ENCODE peak calls at places on chromosomes 13 and 19, in eight cellular contexts. One of them, this sample, is unnamed.

GRCh38 chr19:2993579-2993978 is 16.2 kb downstream of the TLE6 start:
- DNase-seq in CD8-positive, alpha-beta memory T cell: no peak
- DNase-seq in cardiac muscle cell: no peak
- DNase-seq in testis: no peak
- DNase-seq in ovary: no peak
- DNase-seq in heart left ventricle: no peak
- DNase-seq in heart right ventricle: no peak
- DNase-seq in small intestine: no peak
- DNase-seq in this sample: no peak

GRCh38 chr13:54226866-54227265 is 1198.3 kb downstream of the OLFM4 start:
- DNase-seq in CD8-positive, alpha-beta memory T cell: no peak
- DNase-seq in cardiac muscle cell: no peak
- DNase-seq in testis: no peak
- DNase-seq in ovary: no peak
- DNase-seq in heart left ventricle: no peak
- DNase-seq in heart right ventricle: no peak
- DNase-seq in small intestine: no peak
- DNase-seq in this sample: no peak

GRCh38 chr19:49746206-49746958 is 16.7 kb downstream of the TSKS start:
- DNase-seq in CD8-positive, alpha-beta memory T cell: peak; percentile 30
- DNase-seq in cardiac muscle cell: no peak
- DNase-seq in testis: peak; percentile 86
- DNase-seq in ovary: peak; percentile 73
- DNase-seq in heart left ventricle: peak; percentile 58
- DNase-seq in heart right ventricle: no peak
- DNase-seq in small intestine: peak; percentile 8
- DNase-seq in this sample: no peak

GRCh38 chr19:18202759-18203407 is 959 bp downstream of the RAB3A start:
- DNase-seq in CD8-positive, alpha-beta memory T cell: no peak
- DNase-seq in cardiac muscle cell: peak; percentile 42
- DNase-seq in testis: peak; percentile 57
- DNase-seq in ovary: peak; percentile 76
- DNase-seq in heart left ventricle: peak; percentile 53
- DNase-seq in heart right ventricle: peak; percentile 24
- DNase-seq in small intestine: peak; percentile 25
- DNase-seq in this sample: peak; percentile 49

GRCh38 chr13:93058301-93058700 is 168.3 kb upstream of the GPC6 start:
- DNase-seq in CD8-positive, alpha-beta memory T cell: no peak
- DNase-seq in cardiac muscle cell: no peak
- DNase-seq in testis: no peak
- DNase-seq in ovary: no peak
- DNase-seq in heart left ventricle: no peak
- DNase-seq in heart right ventricle: no peak
- DNase-seq in small intestine: no peak
- DNase-seq in this sample: no peak

GRCh38 chr13:43865892-43866291 is 13.6 kb downstream of the CCDC122 start:
- DNase-seq in CD8-positive, alpha-beta memory T cell: no peak
- DNase-seq in cardiac muscle cell: no peak
- DNase-seq in testis: no peak
- DNase-seq in ovary: no peak
- DNase-seq in heart left ventricle: no peak
- DNase-seq in heart right ventricle: no peak
- DNase-seq in small intestine: no peak
- DNase-seq in this sample: no peak

GRCh38 chr19:6967962-6968361 is 53.3 kb downstream of the MBD3L2B start:
- DNase-seq in CD8-positive, alpha-beta memory T cell: no peak
- DNase-seq in cardiac muscle cell: no peak
- DNase-seq in testis: no peak
- DNase-seq in ovary: no peak
- DNase-seq in heart left ventricle: no peak
- DNase-seq in heart right ventricle: no peak
- DNase-seq in small intestine: no peak
- DNase-seq in this sample: no peak

GRCh38 chr19:48154003-48154402 is 16.1 kb downstream of the LIG1 start:
- DNase-seq in CD8-positive, alpha-beta memory T cell: no peak
- DNase-seq in cardiac muscle cell: no peak
- DNase-seq in testis: no peak
- DNase-seq in ovary: no peak
- DNase-seq in heart left ventricle: no peak
- DNase-seq in heart right ventricle: no peak
- DNase-seq in small intestine: no peak
- DNase-seq in this sample: no peak

GRCh38 chr13:47291116-47291656 is 394.3 kb upstream of the HTR2A start:
- DNase-seq in CD8-positive, alpha-beta memory T cell: no peak
- DNase-seq in cardiac muscle cell: peak; percentile 39
- DNase-seq in testis: no peak
- DNase-seq in ovary: no peak
- DNase-seq in heart left ventricle: no peak
- DNase-seq in heart right ventricle: no peak
- DNase-seq in small intestine: no peak
- DNase-seq in this sample: no peak

GRCh38 chr13:99982021-99982740 is 597 bp downstream of the ZIC2 start:
- DNase-seq in CD8-positive, alpha-beta memory T cell: no peak
- DNase-seq in cardiac muscle cell: peak; percentile 62
- DNase-seq in testis: no peak
- DNase-seq in ovary: no peak
- DNase-seq in heart left ventricle: no peak
- DNase-seq in heart right ventricle: no peak
- DNase-seq in small intestine: no peak
- DNase-seq in this sample: no peak

DNA sequence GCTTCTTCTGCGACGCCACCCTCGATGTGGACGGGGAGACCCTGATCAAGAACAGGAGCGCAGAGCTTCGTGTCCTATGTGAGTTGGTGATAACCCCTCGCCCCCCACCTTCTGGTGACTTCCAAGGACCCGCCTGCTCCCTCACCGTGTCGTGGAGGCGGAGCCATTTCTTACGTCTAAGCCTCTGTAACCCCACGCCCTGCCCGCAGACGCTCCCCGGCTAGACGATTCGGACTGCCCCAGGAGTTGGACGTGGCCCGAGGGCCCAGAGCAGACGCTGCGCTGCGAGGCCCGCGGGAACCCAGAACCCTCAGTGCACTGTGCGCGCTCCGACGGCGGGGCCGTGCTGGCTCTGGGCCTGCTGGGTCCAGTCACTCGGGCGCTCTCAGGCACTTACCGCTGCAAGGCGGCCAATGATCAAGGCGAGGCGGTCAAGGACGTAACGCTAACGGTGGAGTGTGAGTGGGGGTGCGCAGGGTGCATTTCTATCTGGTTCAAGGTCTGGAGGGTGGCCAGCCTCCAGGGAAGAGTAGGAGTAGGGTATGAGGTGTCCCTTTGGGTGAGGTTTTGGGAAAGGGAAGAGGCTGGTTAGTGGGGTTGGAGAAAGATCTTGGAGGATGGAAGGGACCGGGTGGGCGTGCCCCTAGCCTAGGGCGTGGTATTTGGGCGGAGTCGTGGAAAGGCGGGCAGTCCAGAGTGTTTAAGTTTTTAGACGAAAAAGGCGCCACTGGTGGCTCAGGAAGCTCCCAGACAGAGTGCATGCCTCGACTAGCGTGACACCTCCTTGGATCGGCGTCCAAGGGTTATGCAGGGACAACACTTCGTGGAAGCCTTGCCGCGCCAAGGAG is 3.3 kb downstream of the ICAM5 start:
- DNase-seq in CD8-positive, alpha-beta memory T cell: no peak
- DNase-seq in cardiac muscle cell: no peak
- DNase-seq in testis: no peak
- DNase-seq in ovary: no peak
- DNase-seq in heart left ventricle: no peak
- DNase-seq in heart right ventricle: no peak
- DNase-seq in small intestine: no peak
- DNase-seq in this sample: peak; percentile 66
- H3K4me3 ChIP-seq in CD8-positive, alpha-beta memory T cell: peak overlapping the region; percentile 38
- H3K4me3 ChIP-seq in cardiac muscle cell: peak overlapping the region; percentile 50
- H3K4me3 ChIP-seq in testis: no peak overlapping the region
- H3K4me3 ChIP-seq in ovary: no peak overlapping the region
- H3K4me3 ChIP-seq in heart left ventricle: peak overlapping the region; percentile 46
- H3K4me3 ChIP-seq in heart right ventricle: peak overlapping the region; percentile 40
- H3K4me3 ChIP-seq in small intestine: peak overlapping the region; percentile 23
- H3K4me3 ChIP-seq in this sample: no peak overlapping the region

GRCh38 chr13:113116871-113117271 is 5.7 kb upstream of the F10 start:
- DNase-seq in CD8-positive, alpha-beta memory T cell: no peak
- DNase-seq in cardiac muscle cell: no peak
- DNase-seq in testis: peak; percentile 1
- DNase-seq in ovary: no peak
- DNase-seq in heart left ventricle: no peak
- DNase-seq in heart right ventricle: no peak
- DNase-seq in small intestine: no peak
- DNase-seq in this sample: no peak

GRCh38 chr13:113119166-113119821 is 3.3 kb upstream of the F10 start:
- DNase-seq in CD8-positive, alpha-beta memory T cell: no peak
- DNase-seq in cardiac muscle cell: no peak
- DNase-seq in testis: peak; percentile 4
- DNase-seq in ovary: no peak
- DNase-seq in heart left ventricle: no peak
- DNase-seq in heart right ventricle: no peak
- DNase-seq in small intestine: no peak
- DNase-seq in this sample: no peak

GRCh38 chr13:113118328-113119021 is 4.1 kb upstream of the F10 start:
- DNase-seq in CD8-positive, alpha-beta memory T cell: no peak
- DNase-seq in cardiac muscle cell: no peak
- DNase-seq in testis: peak; percentile 3
- DNase-seq in ovary: no peak
- DNase-seq in heart left ventricle: no peak
- DNase-seq in heart right ventricle: no peak
- DNase-seq in small intestine: no peak
- DNase-seq in this sample: no peak

GRCh38 chr13:113117335-113117872 is 5.2 kb upstream of the F10 start:
- DNase-seq in CD8-positive, alpha-beta memory T cell: no peak
- DNase-seq in cardiac muscle cell: no peak
- DNase-seq in testis: no peak
- DNase-seq in ovary: no peak
- DNase-seq in heart left ventricle: no peak
- DNase-seq in heart right ventricle: no peak
- DNase-seq in small intestine: no peak
- DNase-seq in this sample: no peak

GRCh38 chr13:113117956-113118327 is 4.7 kb upstream of the F10 start:
- DNase-seq in CD8-positive, alpha-beta memory T cell: no peak
- DNase-seq in cardiac muscle cell: no peak
- DNase-seq in testis: no peak
- DNase-seq in ovary: no peak
- DNase-seq in heart left ventricle: no peak
- DNase-seq in heart right ventricle: no peak
- DNase-seq in small intestine: no peak
- DNase-seq in this sample: no peak
- H3K9me3 ChIP-seq in CD8-positive, alpha-beta memory T cell: no peaks in the 10 kb centered on the region
- H3K9me3 ChIP-seq in cardiac muscle cell: no peaks in the 10 kb centered on the region
- H3K9me3 ChIP-seq in testis: no peaks in the 10 kb centered on the region
- H3K9me3 ChIP-seq in ovary: no peaks in the 10 kb centered on the region
- H3K9me3 ChIP-seq in heart left ventricle: no peaks in the 10 kb centered on the region
- H3K9me3 ChIP-seq in heart right ventricle: no peaks in the 10 kb centered on the region
- H3K9me3 ChIP-seq in small intestine: no peaks in the 10 kb centered on the region
- H3K9me3 ChIP-seq in this sample: no peaks in the 10 kb centered on the region

DNA sequence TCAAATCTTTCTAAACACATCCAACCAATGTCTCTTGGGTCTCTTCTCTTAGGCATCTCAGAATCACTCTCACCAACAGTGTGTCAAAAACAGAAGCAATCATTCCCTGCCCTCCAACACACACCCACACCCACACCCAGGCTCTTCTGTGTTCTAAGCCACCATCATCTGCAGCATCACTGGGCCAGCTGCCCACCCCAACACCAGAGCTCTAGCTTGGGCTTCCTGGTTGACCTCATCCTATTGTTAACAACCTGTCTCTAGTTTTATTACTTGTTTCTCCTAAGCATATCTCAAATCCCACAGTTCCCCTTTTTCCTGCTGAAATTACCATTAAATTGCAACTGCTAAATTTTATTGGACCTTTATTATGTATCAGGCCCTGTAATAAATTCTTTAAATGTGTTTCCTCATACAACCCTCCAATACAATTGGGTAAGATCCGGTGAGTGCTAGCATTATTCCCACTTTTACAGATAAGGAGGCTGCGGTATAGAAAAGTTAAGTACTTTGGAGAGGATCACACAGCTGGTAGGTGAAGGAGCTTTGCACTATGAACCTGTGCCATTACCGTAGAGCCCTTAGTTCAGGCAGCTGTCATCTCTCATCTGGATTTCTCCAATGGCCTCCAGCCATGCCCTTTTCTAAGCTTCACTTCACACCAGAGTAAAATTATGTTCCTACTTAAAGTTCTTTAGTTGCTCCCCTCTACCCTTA is 227.5 kb downstream of the B3GLCT start:
- DNase-seq in CD8-positive, alpha-beta memory T cell: no peak
- DNase-seq in cardiac muscle cell: no peak
- DNase-seq in testis: no peak
- DNase-seq in ovary: no peak
- DNase-seq in heart left ventricle: no peak
- DNase-seq in heart right ventricle: no peak
- DNase-seq in small intestine: no peak
- DNase-seq in this sample: no peak
- H3K4me1 ChIP-seq in CD8-positive, alpha-beta memory T cell: no peaks in the 10 kb centered on the region
- H3K4me1 ChIP-seq in cardiac muscle cell: no peaks in the 10 kb centered on the region
- H3K4me1 ChIP-seq in testis: no peaks in the 10 kb centered on the region
- H3K4me1 ChIP-seq in ovary: no peaks in the 10 kb centered on the region
- H3K4me1 ChIP-seq in heart left ventricle: no peaks in the 10 kb centered on the region
- H3K4me1 ChIP-seq in heart right ventricle: no peaks in the 10 kb centered on the region
- H3K4me1 ChIP-seq in small intestine: no peaks in the 10 kb centered on the region
- H3K4me1 ChIP-seq in this sample: no peaks in the 10 kb centered on the region

DNA sequence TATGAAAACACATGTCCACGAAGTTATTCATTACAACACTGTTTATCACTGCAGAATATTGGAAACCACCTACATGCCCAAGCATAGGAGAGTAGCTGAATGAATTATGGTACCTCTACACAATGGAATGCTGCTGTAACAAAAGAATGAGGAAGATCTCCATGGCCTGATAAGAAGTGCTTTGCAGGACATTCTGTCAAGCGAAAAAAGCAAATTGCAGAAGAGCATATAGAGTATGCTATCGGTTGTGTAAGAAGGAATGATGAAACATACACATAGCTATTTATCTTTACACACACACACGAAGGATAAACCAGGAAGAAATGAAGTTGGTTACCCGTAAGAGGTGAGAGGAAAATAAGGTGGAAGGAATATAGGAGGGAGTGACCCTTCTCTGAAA is 37.5 kb upstream of the CEACAM20 start:
- DNase-seq in CD8-positive, alpha-beta memory T cell: no peak
- DNase-seq in cardiac muscle cell: no peak
- DNase-seq in testis: no peak
- DNase-seq in ovary: no peak
- DNase-seq in heart left ventricle: no peak
- DNase-seq in heart right ventricle: no peak
- DNase-seq in small intestine: no peak
- DNase-seq in this sample: no peak
- H3K4me3 ChIP-seq in CD8-positive, alpha-beta memory T cell: no peak overlapping the region
- H3K4me3 ChIP-seq in cardiac muscle cell: no peak overlapping the region
- H3K4me3 ChIP-seq in testis: no peak overlapping the region
- H3K4me3 ChIP-seq in ovary: no peak overlapping the region
- H3K4me3 ChIP-seq in heart left ventricle: no peak overlapping the region
- H3K4me3 ChIP-seq in heart right ventricle: no peak overlapping the region
- H3K4me3 ChIP-seq in small intestine: no peak overlapping the region
- H3K4me3 ChIP-seq in this sample: no peak overlapping the region

GRCh38 chr19:57992841-57993240 is 9.8 kb downstream of the ZNF606 start:
- DNase-seq in CD8-positive, alpha-beta memory T cell: no peak
- DNase-seq in cardiac muscle cell: no peak
- DNase-seq in testis: no peak
- DNase-seq in ovary: no peak
- DNase-seq in heart left ventricle: no peak
- DNase-seq in heart right ventricle: no peak
- DNase-seq in small intestine: no peak
- DNase-seq in this sample: no peak
- H3K9me3 ChIP-seq in CD8-positive, alpha-beta memory T cell: peaks cover 23% of the 10 kb centered on the region
- H3K9me3 ChIP-seq in cardiac muscle cell: no peaks in the 10 kb centered on the region
- H3K9me3 ChIP-seq in testis: no peaks in the 10 kb centered on the region
- H3K9me3 ChIP-seq in ovary: peaks cover 77% of the 10 kb centered on the region
- H3K9me3 ChIP-seq in heart left ventricle: peaks cover 4% of the 10 kb centered on the region
- H3K9me3 ChIP-seq in heart right ventricle: peaks cover 99% of the 10 kb centered on the region
- H3K9me3 ChIP-seq in small intestine: peaks cover 15% of the 10 kb centered on the region
- H3K9me3 ChIP-seq in this sample: peaks cover 94% of the 10 kb centered on the region